ENCODE peak calls at places on chromosome 4, in nine cellular contexts. One of them, this sample, is unnamed.

GRCh38 chr4:85703098-85703497 is 228.1 kb downstream of the ARHGAP24 start:
- DNase-seq in neuronal stem cell: no peak
- DNase-seq in ovary: no peak
- DNase-seq in adrenal gland: no peak
- DNase-seq in prostate gland: no peak
- DNase-seq in lung: no peak
- DNase-seq in GM23338: no peak
- DNase-seq in tibial nerve: no peak
- DNase-seq in CD4-positive, alpha-beta memory T cell: no peak
- DNase-seq in this sample: no peak

GRCh38 chr4:41506071-41506470 is 31.9 kb upstream of the LIMCH1 start:
- DNase-seq in ovary: no peak
- DNase-seq in CD4-positive, alpha-beta memory T cell: no peak
- DNase-seq in GM23338: no peak
- DNase-seq in neuronal stem cell: no peak
- DNase-seq in lung: no peak
- DNase-seq in adrenal gland: no peak
- DNase-seq in tibial nerve: no peak
- DNase-seq in prostate gland: no peak
- DNase-seq in this sample: no peak

GRCh38 chr4:1463088-1463926 is 57.1 kb upstream of the NKX1-1 start:
- DNase-seq in lung: no peak
- DNase-seq in neuronal stem cell: no peak
- DNase-seq in tibial nerve: no peak
- DNase-seq in CD4-positive, alpha-beta memory T cell: no peak
- DNase-seq in adrenal gland: peak
- DNase-seq in ovary: no peak
- DNase-seq in prostate gland: no peak
- DNase-seq in GM23338: no peak
- DNase-seq in this sample: no peak

GRCh38 chr4:18733956-18734872 is 712.7 kb upstream of the LCORL start:
- DNase-seq in neuronal stem cell: no peak
- DNase-seq in ovary: no peak
- DNase-seq in adrenal gland: no peak
- DNase-seq in GM23338: no peak
- DNase-seq in prostate gland: no peak
- DNase-seq in tibial nerve: no peak
- DNase-seq in CD4-positive, alpha-beta memory T cell: no peak
- DNase-seq in lung: no peak
- DNase-seq in this sample: no peak

GRCh38 chr4:94680131-94680862 is 77.5 kb upstream of the BMPR1B start:
- DNase-seq in adrenal gland: no peak
- DNase-seq in prostate gland: peak
- DNase-seq in neuronal stem cell: no peak
- DNase-seq in lung: no peak
- DNase-seq in GM23338: no peak
- DNase-seq in tibial nerve: no peak
- DNase-seq in ovary: no peak
- DNase-seq in CD4-positive, alpha-beta memory T cell: no peak
- DNase-seq in this sample: no peak

GRCh38 chr4:86043755-86044592 is 315.9 kb downstream of the MAPK10 start:
- DNase-seq in neuronal stem cell: peak
- DNase-seq in GM23338: peak
- DNase-seq in CD4-positive, alpha-beta memory T cell: peak
- DNase-seq in lung: no peak
- DNase-seq in ovary: no peak
- DNase-seq in tibial nerve: no peak
- DNase-seq in adrenal gland: peak
- DNase-seq in prostate gland: peak
- DNase-seq in this sample: no peak

GRCh38 chr4:107951551-107951950 is 20.2 kb downstream of the CYP2U1 start:
- DNase-seq in adrenal gland: no peak
- DNase-seq in prostate gland: no peak
- DNase-seq in neuronal stem cell: no peak
- DNase-seq in lung: no peak
- DNase-seq in tibial nerve: no peak
- DNase-seq in CD4-positive, alpha-beta memory T cell: no peak
- DNase-seq in GM23338: no peak
- DNase-seq in ovary: no peak
- DNase-seq in this sample: no peak

GRCh38 chr4:86917212-86918039 is 17.4 kb upstream of the AFF1 start:
- DNase-seq in neuronal stem cell: no peak
- DNase-seq in tibial nerve: no peak
- DNase-seq in CD4-positive, alpha-beta memory T cell: no peak
- DNase-seq in ovary: no peak
- DNase-seq in prostate gland: no peak
- DNase-seq in GM23338: no peak
- DNase-seq in adrenal gland: no peak
- DNase-seq in lung: no peak
- DNase-seq in this sample: no peak

GRCh38 chr4:120725639-120726585 is 196.6 kb downstream of the PRDM5 start:
- DNase-seq in adrenal gland: no peak
- DNase-seq in prostate gland: no peak
- DNase-seq in GM23338: no peak
- DNase-seq in lung: no peak
- DNase-seq in CD4-positive, alpha-beta memory T cell: no peak
- DNase-seq in ovary: no peak
- DNase-seq in tibial nerve: no peak
- DNase-seq in neuronal stem cell: no peak
- DNase-seq in this sample: no peak

GRCh38 chr4:173794662-173795061 is 264.6 kb upstream of the HAND2 start:
- DNase-seq in neuronal stem cell: no peak
- DNase-seq in GM23338: no peak
- DNase-seq in adrenal gland: no peak
- DNase-seq in ovary: no peak
- DNase-seq in tibial nerve: no peak
- DNase-seq in lung: no peak
- DNase-seq in CD4-positive, alpha-beta memory T cell: no peak
- DNase-seq in prostate gland: no peak
- DNase-seq in this sample: no peak

GRCh38 chr4:166075599-166075998 is 202.6 kb downstream of the TLL1 start:
- DNase-seq in ovary: no peak
- DNase-seq in prostate gland: no peak
- DNase-seq in GM23338: no peak
- DNase-seq in neuronal stem cell: no peak
- DNase-seq in tibial nerve: no peak
- DNase-seq in CD4-positive, alpha-beta memory T cell: no peak
- DNase-seq in adrenal gland: no peak
- DNase-seq in lung: no peak
- DNase-seq in this sample: no peak

GRCh38 chr4:158209825-158210807 is at the start of gene TMEM144:
- DNase-seq in adrenal gland: peak
- DNase-seq in neuronal stem cell: peak
- DNase-seq in CD4-positive, alpha-beta memory T cell: no peak
- DNase-seq in prostate gland: peak
- DNase-seq in tibial nerve: peak
- DNase-seq in lung: peak
- DNase-seq in GM23338: peak
- DNase-seq in ovary: peak
- DNase-seq in this sample: peak

GRCh38 chr4:77994194-77994721 is 62.9 kb upstream of the FRAS1 start:
- DNase-seq in prostate gland: peak
- DNase-seq in ovary: no peak
- DNase-seq in CD4-positive, alpha-beta memory T cell: no peak
- DNase-seq in tibial nerve: no peak
- DNase-seq in neuronal stem cell: peak
- DNase-seq in adrenal gland: no peak
- DNase-seq in lung: no peak
- DNase-seq in GM23338: peak
- DNase-seq in this sample: no peak

GRCh38 chr4:15792974-15793373 is 14.8 kb downstream of the CD38 start:
- DNase-seq in GM23338: no peak
- DNase-seq in neuronal stem cell: no peak
- DNase-seq in ovary: no peak
- DNase-seq in CD4-positive, alpha-beta memory T cell: no peak
- DNase-seq in tibial nerve: no peak
- DNase-seq in adrenal gland: no peak
- DNase-seq in lung: no peak
- DNase-seq in prostate gland: no peak
- DNase-seq in this sample: no peak

GRCh38 chr4:127732623-127733199 is 2.5 kb downstream of the SLC25A31 start:
- DNase-seq in ovary: no peak
- DNase-seq in lung: no peak
- DNase-seq in GM23338: peak
- DNase-seq in prostate gland: no peak
- DNase-seq in CD4-positive, alpha-beta memory T cell: no peak
- DNase-seq in adrenal gland: no peak
- DNase-seq in neuronal stem cell: peak
- DNase-seq in tibial nerve: no peak
- DNase-seq in this sample: no peak

DNA sequence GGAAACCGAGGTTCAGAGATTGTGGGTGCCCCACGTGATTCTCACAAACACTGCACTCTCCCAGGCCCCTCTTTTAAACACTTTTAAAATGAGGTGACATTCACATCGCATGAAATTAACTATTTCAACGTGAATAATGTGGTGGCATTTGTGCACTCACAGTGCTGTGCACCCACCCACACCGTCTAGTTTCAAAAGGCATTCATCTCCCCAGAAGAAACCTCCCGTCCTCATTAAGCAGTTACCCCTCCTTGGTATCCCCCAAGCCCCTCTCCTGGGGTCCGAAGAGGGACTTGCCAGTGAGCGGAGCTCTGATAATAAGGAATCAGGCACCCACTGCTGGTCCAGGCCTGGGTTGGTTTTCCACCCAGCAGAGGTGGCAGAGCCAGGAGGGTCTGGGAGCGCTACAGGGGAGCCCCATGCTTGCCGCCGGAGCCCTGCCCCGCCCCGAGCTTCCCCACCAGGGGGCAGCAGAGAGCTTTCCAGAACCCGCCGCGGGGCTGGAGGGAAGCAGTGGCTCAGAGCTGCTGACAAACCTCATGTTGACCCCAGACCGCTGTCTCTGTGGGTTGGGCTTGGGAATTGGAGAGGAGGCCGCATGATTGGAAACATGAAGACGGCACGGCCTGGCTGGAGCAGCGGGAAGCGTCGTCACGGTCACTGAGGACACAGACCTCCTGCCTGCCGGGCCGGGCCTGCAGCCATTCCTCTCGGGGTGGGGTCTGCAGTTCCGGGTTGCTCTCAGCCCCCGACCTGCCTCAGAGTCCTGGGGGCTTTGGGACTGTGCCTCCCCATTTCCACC is 27.5 kb upstream of the HTRA3 start:
- DNase-seq in neuronal stem cell: peak
- DNase-seq in prostate gland: peak
- DNase-seq in tibial nerve: peak
- DNase-seq in ovary: peak
- DNase-seq in GM23338: peak
- DNase-seq in lung: peak
- DNase-seq in CD4-positive, alpha-beta memory T cell: peak
- DNase-seq in adrenal gland: peak
- DNase-seq in this sample: peak
- H3K27ac ChIP-seq in neuronal stem cell: no peak
- H3K27ac ChIP-seq in prostate gland: no peak
- H3K27ac ChIP-seq in tibial nerve: peak
- H3K27ac ChIP-seq in ovary: peak
- H3K27ac ChIP-seq in GM23338: no peak
- H3K27ac ChIP-seq in lung: peak
- H3K27ac ChIP-seq in CD4-positive, alpha-beta memory T cell: no peak
- H3K27ac ChIP-seq in adrenal gland: no peak
- H3K27ac ChIP-seq in this sample: no peak

GRCh38 chr4:122764808-122765189 is 32.3 kb downstream of the BBS12 start:
- DNase-seq in adrenal gland: no peak
- DNase-seq in neuronal stem cell: no peak
- DNase-seq in GM23338: no peak
- DNase-seq in lung: no peak
- DNase-seq in prostate gland: no peak
- DNase-seq in tibial nerve: no peak
- DNase-seq in ovary: no peak
- DNase-seq in CD4-positive, alpha-beta memory T cell: no peak
- DNase-seq in this sample: no peak

GRCh38 chr4:122765702-122766352 is 33.3 kb downstream of the BBS12 start:
- DNase-seq in prostate gland: no peak
- DNase-seq in adrenal gland: no peak
- DNase-seq in CD4-positive, alpha-beta memory T cell: no peak
- DNase-seq in ovary: no peak
- DNase-seq in GM23338: no peak
- DNase-seq in neuronal stem cell: no peak
- DNase-seq in tibial nerve: no peak
- DNase-seq in lung: no peak
- DNase-seq in this sample: no peak

GRCh38 chr4:122766353-122766705 is 33.8 kb downstream of the BBS12 start:
- DNase-seq in neuronal stem cell: no peak
- DNase-seq in lung: no peak
- DNase-seq in prostate gland: no peak
- DNase-seq in tibial nerve: no peak
- DNase-seq in CD4-positive, alpha-beta memory T cell: no peak
- DNase-seq in ovary: no peak
- DNase-seq in GM23338: no peak
- DNase-seq in adrenal gland: no peak
- DNase-seq in this sample: no peak

GRCh38 chr4:122764071-122764807 is 31.7 kb downstream of the BBS12 start:
- DNase-seq in CD4-positive, alpha-beta memory T cell: no peak
- DNase-seq in lung: no peak
- DNase-seq in tibial nerve: no peak
- DNase-seq in prostate gland: no peak
- DNase-seq in adrenal gland: no peak
- DNase-seq in ovary: no peak
- DNase-seq in GM23338: no peak
- DNase-seq in neuronal stem cell: no peak
- DNase-seq in this sample: no peak

GRCh38 chr4:122766950-122767349 is 34.4 kb downstream of the BBS12 start:
- DNase-seq in GM23338: no peak
- DNase-seq in adrenal gland: no peak
- DNase-seq in CD4-positive, alpha-beta memory T cell: no peak
- DNase-seq in neuronal stem cell: no peak
- DNase-seq in prostate gland: no peak
- DNase-seq in lung: no peak
- DNase-seq in ovary: no peak
- DNase-seq in tibial nerve: no peak
- DNase-seq in this sample: no peak
- H3K27ac ChIP-seq in GM23338: no peak
- H3K27ac ChIP-seq in adrenal gland: no peak
- H3K27ac ChIP-seq in CD4-positive, alpha-beta memory T cell: no peak
- H3K27ac ChIP-seq in neuronal stem cell: no peak
- H3K27ac ChIP-seq in prostate gland: no peak
- H3K27ac ChIP-seq in lung: no peak
- H3K27ac ChIP-seq in ovary: no peak
- H3K27ac ChIP-seq in tibial nerve: no peak
- H3K27ac ChIP-seq in this sample: no peak

GRCh38 chr4:140644470-140645185 is 75.9 kb upstream of the UCP1 start:
- DNase-seq in adrenal gland: no peak
- DNase-seq in lung: no peak
- DNase-seq in tibial nerve: no peak
- DNase-seq in CD4-positive, alpha-beta memory T cell: no peak
- DNase-seq in prostate gland: no peak
- DNase-seq in GM23338: no peak
- DNase-seq in neuronal stem cell: no peak
- DNase-seq in ovary: no peak
- DNase-seq in this sample: no peak
- H3K27ac ChIP-seq in adrenal gland: no peak
- H3K27ac ChIP-seq in lung: no peak
- H3K27ac ChIP-seq in tibial nerve: no peak
- H3K27ac ChIP-seq in CD4-positive, alpha-beta memory T cell: no peak
- H3K27ac ChIP-seq in prostate gland: no peak
- H3K27ac ChIP-seq in GM23338: no peak
- H3K27ac ChIP-seq in neuronal stem cell: no peak
- H3K27ac ChIP-seq in ovary: no peak
- H3K27ac ChIP-seq in this sample: no peak

DNA sequence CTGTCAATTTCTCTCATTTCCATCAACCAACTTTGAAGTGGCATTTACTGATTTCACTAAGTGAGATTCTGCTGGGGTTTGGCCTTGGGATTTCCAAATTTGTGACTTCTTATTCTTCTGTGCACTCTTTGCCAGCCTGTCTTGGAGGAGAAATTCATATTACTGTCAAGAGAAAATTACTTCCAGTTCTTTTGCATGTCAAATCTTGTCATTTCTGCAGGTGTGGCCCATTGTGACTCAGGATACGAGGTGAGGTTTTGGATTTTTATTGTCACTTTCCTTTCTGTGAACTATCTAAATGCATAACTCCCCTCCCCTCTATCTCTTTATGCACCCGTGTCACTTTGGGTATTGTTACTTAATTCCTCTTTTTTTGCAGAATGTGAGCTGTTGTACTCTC is 102.6 kb upstream of the GUCY1A1 start:
- DNase-seq in lung: no peak
- DNase-seq in tibial nerve: no peak
- DNase-seq in ovary: no peak
- DNase-seq in GM23338: no peak
- DNase-seq in CD4-positive, alpha-beta memory T cell: no peak
- DNase-seq in prostate gland: no peak
- DNase-seq in neuronal stem cell: no peak
- DNase-seq in adrenal gland: no peak
- DNase-seq in this sample: no peak
- H3K27ac ChIP-seq in lung: no peak
- H3K27ac ChIP-seq in tibial nerve: no peak
- H3K27ac ChIP-seq in ovary: no peak
- H3K27ac ChIP-seq in GM23338: no peak
- H3K27ac ChIP-seq in CD4-positive, alpha-beta memory T cell: no peak
- H3K27ac ChIP-seq in prostate gland: no peak
- H3K27ac ChIP-seq in neuronal stem cell: no peak
- H3K27ac ChIP-seq in adrenal gland: no peak
- H3K27ac ChIP-seq in this sample: no peak

This sample was measured in CD8-positive, alpha-beta memory T cell.